ENCODE peak calls at places on chromosomes 4 and X, in six cellular contexts. P is NCI-H748 treated with DMSO at 0.1 percent for 48 hours, X is cerebellar cortex, Y is fibroblast of mammary gland, E is dermis microvascular lymphatic vessel endothelial cell, A is Caki2. G is an unnamed sample.

GRCh38 chr4:1082215-1083182 is 30.9 kb downstream of the RNF212 start:
- DNase-seq in X (no peak), E (no peak), A (peak), Y (peak), P (no peak), G (no peak)

GRCh38 chrX:22541926-22542325 is 269.2 kb downstream of the CBLL2 start:
- DNase-seq in E (no peak), P (no peak), A (peak), X (no peak), Y (no peak), G (no peak)

GRCh38 chr4:12138478-12138877 is 709.8 kb upstream of the HS3ST1 start:
- DNase-seq in A (no peak), Y (no peak), X (no peak), E (no peak), P (no peak), G (no peak)

GRCh38 chr4:15778191-15778741 is at the start of gene CD38:
- DNase-seq in Y (no peak), E (no peak), X (no peak), P (no peak), A (no peak), G (no peak)

GRCh38 chr4:155762351-155762750 is 3.5 kb downstream of the GUCY1B1 start:
- DNase-seq in X (no peak), E (no peak), Y (no peak), A (no peak), P (no peak), G (no peak)

GRCh38 chrX:45009371-45010000 is 136.5 kb downstream of the KDM6A start:
- DNase-seq in X (no peak), P (no peak), Y (peak), E (no peak), A (no peak), G (no peak)

GRCh38 chr4:105280338-105280809 is 133.7 kb downstream of the TET2 start:
- DNase-seq in E (no peak), X (no peak), P (no peak), Y (peak), A (no peak), G (no peak)

GRCh38 chr4:30755306-30755705 is 35.1 kb downstream of the PCDH7 start:
- DNase-seq in A (no peak), Y (no peak), E (no peak), X (no peak), P (no peak), G (no peak)

GRCh38 chrX:109826954-109827708 is 94.1 kb upstream of the ACSL4 start:
- DNase-seq in X (no peak), P (no peak), A (peak), E (no peak), Y (peak), G (no peak)

GRCh38 chrX:154738013-154738738 is 12.7 kb downstream of the GAB3 start:
- DNase-seq in E (peak), A (no peak), P (no peak), X (no peak), Y (peak), G (no peak)

GRCh38 chrX:72061091-72061490 is 70.6 kb downstream of the RTL5 start:
- DNase-seq in A (no peak), E (peak), P (no peak), Y (peak), X (peak), G (no peak)

GRCh38 chrX:18228069-18228468 is 7.4 kb upstream of the BEND2 start:
- DNase-seq in P (no peak), A (no peak), Y (no peak), E (no peak), X (no peak), G (no peak)

GRCh38 chrX:14676431-14676830 is 147.1 kb downstream of the GLRA2 start:
- DNase-seq in Y (peak), P (no peak), A (no peak), E (no peak), X (no peak), G (no peak)

GRCh38 chrX:107826286-107827136 is 845 bp downstream of the MID2 start:
- DNase-seq in E (no peak), Y (peak), A (peak), X (peak), P (no peak), G (peak)

GRCh38 chrX:139172731-139173130 is 357.8 kb upstream of the F9 start:
- DNase-seq in P (no peak), Y (no peak), A (no peak), E (no peak), X (no peak), G (no peak)

GRCh38 chr4:100348472-100348871 is 158.2 kb upstream of the DDIT4L start:
- DNase-seq in A (peak), Y (peak), X (no peak), E (no peak), P (no peak), G (no peak)

GRCh38 chrX:103464774-103465117 is 54.5 kb downstream of the RAB40A start:
- DNase-seq in Y (peak), X (peak), P (peak), E (peak), A (peak), G (peak)